ENCODE peak calls at places on chromosomes 3 and 15, in six cellular contexts. One of them, this sample, is unnamed. For H3K36me3, the result is how much of the 10 kb centered on the place peaks cover.

GRCh38 chr15:22956980-22957264 is 23.2 kb downstream of the CYFIP1 start:
- DNase-seq in GM23338: no peak
- DNase-seq in sigmoid colon: peak
- DNase-seq in esophagus squamous epithelium: no peak
- DNase-seq in ovary: no peak
- DNase-seq in heart left ventricle: no peak
- DNase-seq in this sample: no peak

GRCh38 chr3:107235193-107235922 is 141.9 kb upstream of the CCDC54 start:
- DNase-seq in ovary: peak
- DNase-seq in sigmoid colon: no peak
- DNase-seq in esophagus squamous epithelium: no peak
- DNase-seq in GM23338: peak
- DNase-seq in heart left ventricle: no peak
- DNase-seq in this sample: no peak

GRCh38 chr3:38110314-38111050 is 26.4 kb downstream of the ACAA1 start:
- DNase-seq in esophagus squamous epithelium: no peak
- DNase-seq in sigmoid colon: peak
- DNase-seq in heart left ventricle: no peak
- DNase-seq in GM23338: no peak
- DNase-seq in ovary: no peak
- DNase-seq in this sample: no peak

GRCh38 chr3:185555101-185555501 is 2.7 kb upstream of the LIPH start:
- DNase-seq in sigmoid colon: no peak
- DNase-seq in heart left ventricle: no peak
- DNase-seq in ovary: no peak
- DNase-seq in esophagus squamous epithelium: no peak
- DNase-seq in GM23338: no peak
- DNase-seq in this sample: no peak

GRCh38 chr15:85726446-85726845 is 68.3 kb downstream of the KLHL25 start:
- DNase-seq in GM23338: no peak
- DNase-seq in sigmoid colon: no peak
- DNase-seq in esophagus squamous epithelium: no peak
- DNase-seq in heart left ventricle: no peak
- DNase-seq in ovary: no peak
- DNase-seq in this sample: no peak

GRCh38 chr3:52829906-52830463 is 487 bp downstream of the ITIH4 start:
- DNase-seq in sigmoid colon: no peak
- DNase-seq in GM23338: no peak
- DNase-seq in heart left ventricle: no peak
- DNase-seq in ovary: no peak
- DNase-seq in esophagus squamous epithelium: no peak
- DNase-seq in this sample: no peak

GRCh38 chr3:41234823-41235722 is 35.8 kb downstream of the CTNNB1 start:
- DNase-seq in esophagus squamous epithelium: no peak
- DNase-seq in ovary: no peak
- DNase-seq in GM23338: peak
- DNase-seq in heart left ventricle: no peak
- DNase-seq in sigmoid colon: no peak
- DNase-seq in this sample: no peak

GRCh38 chr15:82928711-82929110 is 23.8 kb downstream of the HOMER2 start:
- DNase-seq in ovary: no peak
- DNase-seq in heart left ventricle: no peak
- DNase-seq in esophagus squamous epithelium: no peak
- DNase-seq in GM23338: no peak
- DNase-seq in sigmoid colon: no peak
- DNase-seq in this sample: no peak

GRCh38 chr15:50774450-50774849 is 8.9 kb upstream of the SPPL2A start:
- DNase-seq in sigmoid colon: no peak
- DNase-seq in GM23338: no peak
- DNase-seq in heart left ventricle: no peak
- DNase-seq in ovary: no peak
- DNase-seq in esophagus squamous epithelium: no peak
- DNase-seq in this sample: no peak

GRCh38 chr15:65634381-65634780 is 12.6 kb downstream of the SLC24A1 start:
- DNase-seq in sigmoid colon: no peak
- DNase-seq in esophagus squamous epithelium: no peak
- DNase-seq in GM23338: no peak
- DNase-seq in ovary: no peak
- DNase-seq in heart left ventricle: no peak
- DNase-seq in this sample: no peak

DNA sequence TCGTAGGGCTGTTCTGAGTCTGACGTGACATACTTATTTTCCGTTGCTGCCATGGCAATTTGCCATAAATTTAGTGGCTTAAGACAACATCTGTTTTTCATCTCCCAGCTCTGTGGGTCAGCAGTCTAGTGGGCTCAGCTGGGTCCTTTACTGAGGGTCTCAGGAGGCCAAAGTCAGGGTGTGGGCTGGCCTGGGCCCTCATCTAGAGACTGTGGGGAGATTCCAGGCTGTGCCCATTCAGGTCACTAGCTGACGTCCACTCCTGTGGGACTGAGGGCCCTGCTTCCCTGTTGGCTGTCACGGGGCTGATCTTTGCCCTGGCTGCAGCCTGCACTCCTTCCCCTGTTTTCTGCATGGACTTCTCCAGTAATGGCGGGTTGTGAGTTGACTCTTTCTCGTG is 19.1 kb downstream of the FGD5 start:
- DNase-seq in GM23338: no peak
- DNase-seq in ovary: no peak
- DNase-seq in sigmoid colon: peak
- DNase-seq in heart left ventricle: peak
- DNase-seq in esophagus squamous epithelium: no peak
- DNase-seq in this sample: no peak
- H3K27ac ChIP-seq in GM23338: no peak
- H3K27ac ChIP-seq in ovary: no peak
- H3K27ac ChIP-seq in sigmoid colon: peak
- H3K27ac ChIP-seq in heart left ventricle: peak
- H3K27ac ChIP-seq in esophagus squamous epithelium: peak
- H3K27ac ChIP-seq in this sample: no peak

DNA sequence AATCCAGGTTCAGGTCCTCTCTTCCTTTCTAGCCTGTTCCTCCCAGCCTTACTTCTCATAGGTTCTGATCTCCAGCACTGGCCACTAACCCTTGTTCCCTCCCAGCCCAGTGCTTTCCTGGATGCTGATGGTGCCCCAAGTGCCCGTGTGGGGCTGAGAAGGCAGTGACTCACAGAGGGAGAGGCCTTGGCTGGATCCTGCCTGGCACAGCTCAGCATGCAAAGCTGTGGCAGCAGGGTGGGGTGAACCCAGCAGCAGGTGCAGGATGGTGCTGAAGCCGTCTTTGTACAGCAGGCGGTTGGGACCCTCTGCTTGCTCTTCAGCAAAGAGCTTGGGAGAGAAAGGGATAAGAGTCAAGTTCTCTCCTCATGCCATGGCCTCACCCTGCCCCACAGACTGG is 7.6 kb downstream of the LPCAT4 start:
- DNase-seq in sigmoid colon: no peak
- DNase-seq in GM23338: no peak
- DNase-seq in heart left ventricle: no peak
- DNase-seq in ovary: no peak
- DNase-seq in esophagus squamous epithelium: no peak
- DNase-seq in this sample: no peak
- H3K36me3 ChIP-seq in sigmoid colon: under half
- H3K36me3 ChIP-seq in GM23338: under half
- H3K36me3 ChIP-seq in heart left ventricle: half or more
- H3K36me3 ChIP-seq in ovary: under half
- H3K36me3 ChIP-seq in esophagus squamous epithelium: under half
- H3K36me3 ChIP-seq in this sample: under half

DNA sequence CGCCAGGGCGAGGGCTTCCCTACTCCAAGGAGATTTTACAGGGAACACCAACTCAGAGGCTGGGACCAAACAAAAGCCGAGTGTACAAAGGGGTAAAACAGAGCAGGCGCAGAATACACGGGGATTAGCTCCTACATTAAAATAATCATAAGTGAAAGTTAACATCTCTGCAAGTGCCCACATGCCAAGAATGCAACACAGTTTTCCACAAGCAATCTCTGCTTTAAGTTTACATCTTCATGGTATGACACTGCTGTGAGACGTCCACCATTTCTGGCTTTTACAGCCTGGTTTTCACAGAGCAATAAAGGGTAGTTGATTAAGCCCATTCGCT is 500 bp upstream of the VGLL3 start:
- DNase-seq in ovary: no peak
- DNase-seq in sigmoid colon: no peak
- DNase-seq in GM23338: no peak
- DNase-seq in heart left ventricle: no peak
- DNase-seq in esophagus squamous epithelium: no peak
- DNase-seq in this sample: no peak
- H3K27ac ChIP-seq in ovary: peak
- H3K27ac ChIP-seq in sigmoid colon: peak
- H3K27ac ChIP-seq in GM23338: no peak
- H3K27ac ChIP-seq in heart left ventricle: peak
- H3K27ac ChIP-seq in esophagus squamous epithelium: peak
- H3K27ac ChIP-seq in this sample: peak

GRCh38 chr3:4814904-4815574 is 164.2 kb upstream of the BHLHE40 start:
- DNase-seq in heart left ventricle: no peak
- DNase-seq in sigmoid colon: no peak
- DNase-seq in esophagus squamous epithelium: no peak
- DNase-seq in ovary: no peak
- DNase-seq in GM23338: no peak
- DNase-seq in this sample: no peak
- H3K36me3 ChIP-seq in heart left ventricle: half or more
- H3K36me3 ChIP-seq in sigmoid colon: under half
- H3K36me3 ChIP-seq in esophagus squamous epithelium: under half
- H3K36me3 ChIP-seq in ovary: under half
- H3K36me3 ChIP-seq in GM23338: under half
- H3K36me3 ChIP-seq in this sample: half or more

GRCh38 chr3:136277634-136278033 is 27.5 kb downstream of the PCCB start:
- DNase-seq in sigmoid colon: no peak
- DNase-seq in GM23338: peak
- DNase-seq in ovary: no peak
- DNase-seq in esophagus squamous epithelium: no peak
- DNase-seq in heart left ventricle: no peak
- DNase-seq in this sample: no peak
- H3K27ac ChIP-seq in sigmoid colon: no peak
- H3K27ac ChIP-seq in GM23338: peak
- H3K27ac ChIP-seq in ovary: no peak
- H3K27ac ChIP-seq in esophagus squamous epithelium: no peak
- H3K27ac ChIP-seq in heart left ventricle: no peak
- H3K27ac ChIP-seq in this sample: no peak

GRCh38 chr3:33394403-33395054 is 45.7 kb downstream of the UBP1 start:
- DNase-seq in esophagus squamous epithelium: no peak
- DNase-seq in heart left ventricle: no peak
- DNase-seq in sigmoid colon: no peak
- DNase-seq in GM23338: no peak
- DNase-seq in ovary: no peak
- DNase-seq in this sample: no peak
- H3K36me3 ChIP-seq in esophagus squamous epithelium: under half
- H3K36me3 ChIP-seq in heart left ventricle: half or more
- H3K36me3 ChIP-seq in sigmoid colon: under half
- H3K36me3 ChIP-seq in GM23338: half or more
- H3K36me3 ChIP-seq in ovary: under half
- H3K36me3 ChIP-seq in this sample: half or more

DNA sequence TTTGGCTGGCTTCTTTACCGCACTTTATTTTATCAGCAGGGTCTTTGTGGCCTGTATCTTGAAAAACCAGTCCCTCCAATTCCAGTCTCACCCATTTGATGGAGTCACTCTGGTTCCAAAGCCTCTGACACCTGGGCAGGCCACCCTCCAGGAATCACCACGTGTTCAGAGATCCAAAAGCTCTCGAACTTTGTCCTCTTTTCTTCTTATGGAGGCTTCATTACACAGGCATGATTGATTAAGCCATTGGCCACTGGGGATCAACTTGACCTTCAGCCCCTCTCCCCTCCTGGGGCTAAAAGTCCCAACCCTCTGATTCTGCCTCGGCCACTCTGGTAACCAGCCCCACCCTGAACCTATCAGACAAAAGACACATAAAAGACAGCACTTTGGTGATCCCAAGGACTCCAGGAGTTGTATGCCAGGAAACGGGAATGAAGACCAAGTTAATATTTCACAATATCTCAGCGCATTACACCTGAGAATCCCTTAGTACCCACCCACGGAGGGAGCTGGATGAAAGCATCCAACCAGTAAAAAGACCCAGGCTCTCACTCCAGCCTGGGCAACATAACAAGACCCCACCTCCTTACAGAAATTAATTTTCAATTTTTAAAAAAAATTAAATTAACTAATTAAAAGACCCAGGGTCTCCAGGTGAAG is 23.0 kb upstream of the SSUH2 start:
- DNase-seq in sigmoid colon: no peak
- DNase-seq in ovary: no peak
- DNase-seq in esophagus squamous epithelium: no peak
- DNase-seq in GM23338: no peak
- DNase-seq in heart left ventricle: no peak
- DNase-seq in this sample: no peak
- H3K27ac ChIP-seq in sigmoid colon: no peak
- H3K27ac ChIP-seq in ovary: no peak
- H3K27ac ChIP-seq in esophagus squamous epithelium: no peak
- H3K27ac ChIP-seq in GM23338: no peak
- H3K27ac ChIP-seq in heart left ventricle: no peak
- H3K27ac ChIP-seq in this sample: no peak

GRCh38 chr3:197866035-197866434 is 75.0 kb downstream of the LRCH3 start:
- DNase-seq in esophagus squamous epithelium: no peak
- DNase-seq in ovary: no peak
- DNase-seq in GM23338: peak
- DNase-seq in sigmoid colon: no peak
- DNase-seq in heart left ventricle: no peak
- DNase-seq in this sample: no peak
- H3K36me3 ChIP-seq in esophagus squamous epithelium: under half
- H3K36me3 ChIP-seq in ovary: under half
- H3K36me3 ChIP-seq in GM23338: under half
- H3K36me3 ChIP-seq in sigmoid colon: under half
- H3K36me3 ChIP-seq in heart left ventricle: half or more
- H3K36me3 ChIP-seq in this sample: under half

GRCh38 chr3:141576744-141577052 is 89.9 kb downstream of the RASA2 start:
- DNase-seq in sigmoid colon: no peak
- DNase-seq in heart left ventricle: no peak
- DNase-seq in ovary: no peak
- DNase-seq in esophagus squamous epithelium: no peak
- DNase-seq in GM23338: no peak
- DNase-seq in this sample: no peak

GRCh38 chr3:141578197-141578596 is 91.4 kb downstream of the RASA2 start:
- DNase-seq in ovary: no peak
- DNase-seq in sigmoid colon: no peak
- DNase-seq in esophagus squamous epithelium: no peak
- DNase-seq in GM23338: no peak
- DNase-seq in heart left ventricle: no peak
- DNase-seq in this sample: no peak

GRCh38 chr3:141575879-141576743 is 89.3 kb downstream of the RASA2 start:
- DNase-seq in ovary: no peak
- DNase-seq in esophagus squamous epithelium: no peak
- DNase-seq in sigmoid colon: no peak
- DNase-seq in heart left ventricle: no peak
- DNase-seq in GM23338: peak
- DNase-seq in this sample: no peak
- H3K27ac ChIP-seq in ovary: no peak
- H3K27ac ChIP-seq in esophagus squamous epithelium: no peak
- H3K27ac ChIP-seq in sigmoid colon: peak
- H3K27ac ChIP-seq in heart left ventricle: no peak
- H3K27ac ChIP-seq in GM23338: no peak
- H3K27ac ChIP-seq in this sample: no peak

DNA sequence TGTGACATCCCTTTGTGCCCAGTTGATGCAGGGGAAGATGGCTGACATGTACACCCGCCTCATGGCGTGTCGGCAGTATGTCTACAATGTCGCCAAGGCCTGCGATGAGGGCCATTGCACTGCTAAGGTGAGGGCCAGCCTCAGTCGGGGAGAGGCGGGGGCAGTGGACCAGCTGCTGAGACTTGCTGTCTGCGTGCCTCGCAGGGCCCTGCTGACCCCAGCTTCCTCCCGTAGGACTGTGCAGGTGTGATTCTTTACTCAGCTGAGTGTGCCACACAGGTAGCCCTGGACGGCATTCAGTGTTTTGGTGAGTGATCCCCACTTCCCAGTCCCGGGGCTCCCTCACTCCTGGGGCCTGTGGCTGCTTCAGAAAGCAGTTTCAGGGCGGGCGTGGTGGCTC is 10.5 kb downstream of the IVD start:
- DNase-seq in GM23338: no peak
- DNase-seq in heart left ventricle: no peak
- DNase-seq in sigmoid colon: no peak
- DNase-seq in esophagus squamous epithelium: no peak
- DNase-seq in ovary: no peak
- DNase-seq in this sample: no peak
- H3K36me3 ChIP-seq in GM23338: under half
- H3K36me3 ChIP-seq in heart left ventricle: half or more
- H3K36me3 ChIP-seq in sigmoid colon: under half
- H3K36me3 ChIP-seq in esophagus squamous epithelium: under half
- H3K36me3 ChIP-seq in ovary: under half
- H3K36me3 ChIP-seq in this sample: under half

This sample was measured in right atrium auricular region.